ENCODE peak calls at places on chromosomes 13 and 19, in seven cellular contexts. One of them, this sample, is unnamed.

GRCh38 chr19:46885411-46885810 is 24.6 kb downstream of the ARHGAP35 start:
- DNase-seq in GM23248: no peak
- DNase-seq in right cardiac atrium: no peak
- DNase-seq in RWPE1: no peak
- DNase-seq in tibial nerve: no peak
- DNase-seq in psoas muscle: no peak
- DNase-seq in left ventricle myocardium inferior: no peak
- DNase-seq in this sample: no peak

GRCh38 chr13:90416519-90416918 is 931.0 kb upstream of the MIR17HG start:
- DNase-seq in GM23248: peak
- DNase-seq in right cardiac atrium: no peak
- DNase-seq in RWPE1: no peak
- DNase-seq in tibial nerve: peak
- DNase-seq in psoas muscle: no peak
- DNase-seq in left ventricle myocardium inferior: no peak
- DNase-seq in this sample: no peak

GRCh38 chr13:28636677-28637317 is 22.1 kb upstream of the POMP start:
- DNase-seq in GM23248: peak
- DNase-seq in right cardiac atrium: peak
- DNase-seq in RWPE1: peak
- DNase-seq in tibial nerve: peak
- DNase-seq in psoas muscle: no peak
- DNase-seq in left ventricle myocardium inferior: no peak
- DNase-seq in this sample: peak

GRCh38 chr19:43789029-43789428 is 8.3 kb upstream of the KCNN4 start:
- DNase-seq in GM23248: peak
- DNase-seq in right cardiac atrium: no peak
- DNase-seq in RWPE1: no peak
- DNase-seq in tibial nerve: no peak
- DNase-seq in psoas muscle: no peak
- DNase-seq in left ventricle myocardium inferior: no peak
- DNase-seq in this sample: no peak

GRCh38 chr13:26819067-26819466 is 58.5 kb upstream of the GPR12 start:
- DNase-seq in GM23248: no peak
- DNase-seq in right cardiac atrium: no peak
- DNase-seq in RWPE1: no peak
- DNase-seq in tibial nerve: no peak
- DNase-seq in psoas muscle: no peak
- DNase-seq in left ventricle myocardium inferior: no peak
- DNase-seq in this sample: no peak

GRCh38 chr19:29188704-29189375 is 24.1 kb downstream of the UQCRFS1 start:
- DNase-seq in GM23248: no peak
- DNase-seq in right cardiac atrium: no peak
- DNase-seq in RWPE1: no peak
- DNase-seq in tibial nerve: no peak
- DNase-seq in psoas muscle: peak
- DNase-seq in left ventricle myocardium inferior: no peak
- DNase-seq in this sample: no peak

GRCh38 chr13:32211788-32212187 is 103.4 kb downstream of the ZAR1L start:
- DNase-seq in GM23248: peak
- DNase-seq in right cardiac atrium: no peak
- DNase-seq in RWPE1: no peak
- DNase-seq in tibial nerve: no peak
- DNase-seq in psoas muscle: no peak
- DNase-seq in left ventricle myocardium inferior: no peak
- DNase-seq in this sample: no peak

GRCh38 chr19:16587031-16588023 is 15.1 kb upstream of the SLC35E1 start:
- DNase-seq in GM23248: peak
- DNase-seq in right cardiac atrium: peak
- DNase-seq in RWPE1: no peak
- DNase-seq in tibial nerve: peak
- DNase-seq in psoas muscle: no peak
- DNase-seq in left ventricle myocardium inferior: no peak
- DNase-seq in this sample: peak

GRCh38 chr19:30426864-30427263 is 54.7 kb downstream of the ZNF536 start:
- DNase-seq in GM23248: no peak
- DNase-seq in right cardiac atrium: no peak
- DNase-seq in RWPE1: no peak
- DNase-seq in tibial nerve: no peak
- DNase-seq in psoas muscle: no peak
- DNase-seq in left ventricle myocardium inferior: no peak
- DNase-seq in this sample: no peak

GRCh38 chr19:44722131-44723121 is 23.5 kb downstream of the CEACAM16 start:
- DNase-seq in GM23248: no peak
- DNase-seq in right cardiac atrium: peak
- DNase-seq in RWPE1: no peak
- DNase-seq in tibial nerve: no peak
- DNase-seq in psoas muscle: no peak
- DNase-seq in left ventricle myocardium inferior: no peak
- DNase-seq in this sample: no peak

DNA sequence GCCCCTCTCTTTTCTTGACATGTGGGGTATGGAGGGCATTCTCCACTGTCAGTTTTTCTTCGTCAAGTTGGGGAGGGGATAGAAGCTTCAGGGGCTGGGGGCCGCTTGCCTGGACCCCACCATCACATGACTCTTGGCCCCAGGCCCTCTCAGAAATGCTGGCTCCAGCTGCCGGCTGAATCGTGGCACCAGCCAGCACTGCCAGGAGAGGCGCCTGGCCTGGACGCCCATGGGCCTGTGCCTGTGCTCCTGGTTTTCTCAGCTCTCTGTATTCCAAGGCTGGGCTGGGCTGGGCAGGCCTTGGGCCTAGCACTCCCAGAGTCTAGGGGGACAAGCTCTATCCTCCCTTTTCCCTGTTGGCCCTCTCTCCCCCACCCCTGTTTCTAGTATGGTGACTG is 38.6 kb downstream of the LYL1 start:
- DNase-seq in GM23248: no peak
- DNase-seq in right cardiac atrium: peak
- DNase-seq in RWPE1: no peak
- DNase-seq in tibial nerve: no peak
- DNase-seq in psoas muscle: peak
- DNase-seq in left ventricle myocardium inferior: peak
- DNase-seq in this sample: no peak
- H3K27ac ChIP-seq in GM23248: peak
- H3K27ac ChIP-seq in right cardiac atrium: peak
- H3K27ac ChIP-seq in RWPE1: peak
- H3K27ac ChIP-seq in tibial nerve: peak
- H3K27ac ChIP-seq in psoas muscle: peak
- H3K27ac ChIP-seq in left ventricle myocardium inferior: peak
- H3K27ac ChIP-seq in this sample: no peak

GRCh38 chr19:54463531-54464043 is at the start of gene LENG9:
- DNase-seq in GM23248: peak
- DNase-seq in right cardiac atrium: peak
- DNase-seq in RWPE1: peak
- DNase-seq in tibial nerve: peak
- DNase-seq in psoas muscle: peak
- DNase-seq in left ventricle myocardium inferior: peak
- DNase-seq in this sample: peak

GRCh38 chr19:54464624-54465266 is 1.2 kb upstream of the LENG9 start:
- DNase-seq in GM23248: peak
- DNase-seq in right cardiac atrium: peak
- DNase-seq in RWPE1: peak
- DNase-seq in tibial nerve: peak
- DNase-seq in psoas muscle: peak
- DNase-seq in left ventricle myocardium inferior: peak
- DNase-seq in this sample: peak

GRCh38 chr19:54462713-54463530 is 656 bp downstream of the LENG9 start:
- DNase-seq in GM23248: peak
- DNase-seq in right cardiac atrium: peak
- DNase-seq in RWPE1: no peak
- DNase-seq in tibial nerve: peak
- DNase-seq in psoas muscle: peak
- DNase-seq in left ventricle myocardium inferior: peak
- DNase-seq in this sample: peak

GRCh38 chr19:54465367-54466109 is 2.0 kb upstream of the LENG9 start:
- DNase-seq in GM23248: no peak
- DNase-seq in right cardiac atrium: peak
- DNase-seq in RWPE1: no peak
- DNase-seq in tibial nerve: no peak
- DNase-seq in psoas muscle: peak
- DNase-seq in left ventricle myocardium inferior: no peak
- DNase-seq in this sample: no peak

GRCh38 chr19:54464044-54464623 is 556 bp upstream of the LENG9 start:
- DNase-seq in GM23248: peak
- DNase-seq in right cardiac atrium: peak
- DNase-seq in RWPE1: peak
- DNase-seq in tibial nerve: peak
- DNase-seq in psoas muscle: peak
- DNase-seq in left ventricle myocardium inferior: peak
- DNase-seq in this sample: peak
- H3K27ac ChIP-seq in GM23248: peak
- H3K27ac ChIP-seq in right cardiac atrium: peak
- H3K27ac ChIP-seq in RWPE1: peak
- H3K27ac ChIP-seq in tibial nerve: peak
- H3K27ac ChIP-seq in psoas muscle: peak
- H3K27ac ChIP-seq in left ventricle myocardium inferior: peak
- H3K27ac ChIP-seq in this sample: peak

GRCh38 chr19:50427318-50427925 is 5.3 kb upstream of the MYBPC2 start:
- DNase-seq in GM23248: no peak
- DNase-seq in right cardiac atrium: no peak
- DNase-seq in RWPE1: no peak
- DNase-seq in tibial nerve: no peak
- DNase-seq in psoas muscle: no peak
- DNase-seq in left ventricle myocardium inferior: no peak
- DNase-seq in this sample: no peak
- H3K27ac ChIP-seq in GM23248: no peak
- H3K27ac ChIP-seq in right cardiac atrium: no peak
- H3K27ac ChIP-seq in RWPE1: no peak
- H3K27ac ChIP-seq in tibial nerve: no peak
- H3K27ac ChIP-seq in psoas muscle: peak
- H3K27ac ChIP-seq in left ventricle myocardium inferior: peak
- H3K27ac ChIP-seq in this sample: no peak

DNA sequence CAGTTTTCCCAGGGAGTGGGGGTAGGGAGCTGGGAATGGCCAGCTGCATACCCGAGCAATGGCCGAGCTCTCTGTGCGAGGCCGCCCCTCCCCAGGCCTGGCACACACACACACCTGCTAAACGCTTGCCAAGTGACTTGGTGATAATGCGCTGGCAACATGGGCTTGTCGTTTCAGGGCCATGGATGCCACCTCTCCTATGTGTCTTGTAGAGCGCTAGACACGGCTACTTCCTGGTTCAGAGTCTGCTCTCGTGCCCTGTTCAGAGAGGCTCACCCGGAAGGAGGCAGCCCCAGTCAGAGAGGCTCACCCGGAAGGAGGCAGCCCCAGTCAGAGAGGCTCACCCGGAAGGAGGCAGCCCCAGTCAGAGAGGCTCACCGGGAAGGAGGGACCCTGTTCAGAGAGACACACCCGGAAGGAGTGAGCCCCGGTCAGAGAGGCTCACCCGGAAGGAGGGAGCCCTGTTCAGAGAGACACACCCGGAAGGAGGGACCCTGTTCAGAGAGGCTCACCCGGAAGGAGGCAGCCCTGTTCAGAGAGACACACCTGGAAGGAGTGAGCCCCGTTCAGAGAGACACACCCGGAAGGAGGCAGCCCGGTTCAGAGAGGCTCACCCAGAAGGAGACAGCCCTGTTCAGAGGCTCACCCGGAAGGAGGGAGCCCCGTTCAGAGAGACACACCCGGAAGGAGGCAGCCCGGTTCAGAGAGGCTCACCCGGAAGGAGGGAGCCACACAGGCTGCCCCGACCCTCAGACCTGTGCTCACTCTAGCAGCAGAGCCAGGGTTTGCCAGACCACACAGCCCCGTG is 4.2 kb downstream of the ADPRHL1 start:
- DNase-seq in GM23248: peak
- DNase-seq in right cardiac atrium: no peak
- DNase-seq in RWPE1: peak
- DNase-seq in tibial nerve: peak
- DNase-seq in psoas muscle: peak
- DNase-seq in left ventricle myocardium inferior: no peak
- DNase-seq in this sample: peak
- H3K27ac ChIP-seq in GM23248: no peak
- H3K27ac ChIP-seq in right cardiac atrium: peak
- H3K27ac ChIP-seq in RWPE1: peak
- H3K27ac ChIP-seq in tibial nerve: peak
- H3K27ac ChIP-seq in psoas muscle: peak
- H3K27ac ChIP-seq in left ventricle myocardium inferior: peak
- H3K27ac ChIP-seq in this sample: no peak

DNA sequence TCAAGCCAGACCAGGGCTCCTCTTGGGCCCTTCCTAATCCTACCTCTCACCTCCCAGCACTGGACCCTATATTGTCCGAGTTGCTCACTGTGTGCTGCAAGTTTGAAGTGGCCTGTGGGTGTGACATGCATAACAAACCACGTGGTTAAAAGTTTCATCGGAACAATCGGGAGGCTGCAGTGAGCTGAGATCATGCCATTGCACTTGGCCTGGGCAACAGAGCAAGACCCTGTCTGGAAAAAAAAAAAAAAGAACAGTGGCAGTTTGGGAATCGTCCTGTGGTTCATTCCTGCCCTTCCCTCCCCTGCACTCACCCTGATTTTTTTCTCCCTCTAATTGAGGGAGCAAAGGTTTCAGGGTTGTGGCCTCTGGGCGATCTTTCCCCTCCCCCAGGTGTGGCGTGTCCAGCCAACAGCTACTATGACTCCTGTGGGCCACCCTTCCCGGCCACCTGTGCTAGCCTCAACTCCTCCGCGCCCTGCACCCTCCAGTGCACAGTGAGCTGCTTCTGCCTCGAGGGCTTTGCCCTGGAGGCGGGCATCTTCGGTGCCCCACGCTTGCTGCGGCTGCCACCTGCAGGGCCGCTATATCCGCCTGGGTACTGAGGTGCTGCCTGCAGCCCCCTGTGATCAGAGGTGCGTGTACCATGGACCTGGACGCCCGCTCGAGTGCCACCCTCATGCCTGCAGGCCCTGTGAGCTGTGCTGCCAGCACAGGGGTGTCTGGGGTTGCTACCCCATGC is 16.3 kb upstream of the FXYD3 start:
- DNase-seq in GM23248: no peak
- DNase-seq in right cardiac atrium: no peak
- DNase-seq in RWPE1: no peak
- DNase-seq in tibial nerve: no peak
- DNase-seq in psoas muscle: no peak
- DNase-seq in left ventricle myocardium inferior: no peak
- DNase-seq in this sample: no peak
- H3K27ac ChIP-seq in GM23248: no peak
- H3K27ac ChIP-seq in right cardiac atrium: no peak
- H3K27ac ChIP-seq in RWPE1: peak
- H3K27ac ChIP-seq in tibial nerve: peak
- H3K27ac ChIP-seq in psoas muscle: no peak
- H3K27ac ChIP-seq in left ventricle myocardium inferior: no peak
- H3K27ac ChIP-seq in this sample: no peak

GRCh38 chr13:48578516-48579166 is 45.8 kb upstream of the RCBTB2 start:
- DNase-seq in GM23248: no peak
- DNase-seq in right cardiac atrium: no peak
- DNase-seq in RWPE1: peak
- DNase-seq in tibial nerve: no peak
- DNase-seq in psoas muscle: no peak
- DNase-seq in left ventricle myocardium inferior: no peak
- DNase-seq in this sample: no peak
- H3K27ac ChIP-seq in GM23248: no peak
- H3K27ac ChIP-seq in right cardiac atrium: no peak
- H3K27ac ChIP-seq in RWPE1: peak
- H3K27ac ChIP-seq in tibial nerve: peak
- H3K27ac ChIP-seq in psoas muscle: no peak
- H3K27ac ChIP-seq in left ventricle myocardium inferior: peak
- H3K27ac ChIP-seq in this sample: no peak

GRCh38 chr19:51807111-51807701 is 12.2 kb downstream of the FPR3 start:
- DNase-seq in GM23248: peak
- DNase-seq in right cardiac atrium: peak
- DNase-seq in RWPE1: no peak
- DNase-seq in tibial nerve: no peak
- DNase-seq in psoas muscle: no peak
- DNase-seq in left ventricle myocardium inferior: no peak
- DNase-seq in this sample: no peak
- H3K27ac ChIP-seq in GM23248: no peak
- H3K27ac ChIP-seq in right cardiac atrium: no peak
- H3K27ac ChIP-seq in RWPE1: no peak
- H3K27ac ChIP-seq in tibial nerve: no peak
- H3K27ac ChIP-seq in psoas muscle: no peak
- H3K27ac ChIP-seq in left ventricle myocardium inferior: no peak
- H3K27ac ChIP-seq in this sample: no peak

This sample was measured in CD4-positive, CD25-positive, alpha-beta regulatory T cell.